ENCODE peak calls at places on chromosomes 2 and 18, in seven cellular contexts. O is WTC11, C is T47D, L is neuronal stem cell, I is T-cell, S is type B pancreatic cell, A is NCI-H510A. R is an unnamed sample.

GRCh38 chr2:219446101-219446504 is 11.5 kb downstream of the SPEG start:
- DNase-seq in L (no peak), C (no peak), O (peak), S (no peak), I (no peak), A (no peak), R (no peak)

GRCh38 chr2:171490577-171490976 is 31.7 kb upstream of the CYBRD1 start:
- DNase-seq in L (no peak), I (no peak), O (no peak), A (no peak), C (no peak), S (no peak), R (no peak)

GRCh38 chr2:1746174-1747064 is 2.1 kb upstream of the PXDN start:
- DNase-seq in O (peak), A (no peak), S (no peak), L (no peak), C (no peak), I (no peak), R (no peak)

GRCh38 chr2:38613126-38613848 is 10.6 kb upstream of the HNRNPLL start:
- DNase-seq in C (no peak), O (no peak), S (no peak), A (no peak), I (no peak), L (no peak), R (no peak)

GRCh38 chr2:98664323-98664722 is 55.9 kb downstream of the UNC50 start:
- DNase-seq in S (no peak), A (no peak), L (no peak), C (no peak), I (peak), O (no peak), R (no peak)

GRCh38 chr18:10128906-10129305 is 215.1 kb downstream of the VAPA start:
- DNase-seq in C (no peak), O (no peak), I (no peak), L (no peak), A (no peak), S (no peak), R (no peak)

GRCh38 chr2:240960963-240961876 is 37.2 kb upstream of the SNED1 start:
- DNase-seq in I (peak), L (no peak), A (no peak), C (no peak), O (no peak), S (peak), R (no peak)

GRCh38 chr2:132038179-132038882 is 123.4 kb downstream of the ANKRD30BL start:
- DNase-seq in C (no peak), O (peak), I (no peak), S (no peak), L (peak), A (no peak), R (no peak)

GRCh38 chr18:57190026-57190425 is 43.1 kb downstream of the BOD1L2 start:
- DNase-seq in S (no peak), A (no peak), L (no peak), O (no peak), I (no peak), C (no peak), R (no peak)

GRCh38 chr2:42754021-42754775 is 9.7 kb downstream of the OXER1 start:
- DNase-seq in O (no peak), C (no peak), L (no peak), A (peak), S (no peak), I (no peak), R (no peak)

GRCh38 chr2:126527836-126528490 is 128.0 kb upstream of the GYPC start:
- DNase-seq in L (no peak), A (peak), C (peak), I (peak), S (no peak), O (peak), R (no peak)

GRCh38 chr18:36942264-36942663 is 113.3 kb downstream of the KIAA1328 start:
- DNase-seq in I (no peak), C (no peak), O (no peak), A (no peak), S (no peak), L (peak), R (no peak)

R was measured in activated naive CD4-positive, alpha-beta T cell.